ENCODE peak calls at places on chromosomes 6 and 20, in six cellular contexts. F is cardiac muscle cell; U is body of pancreas; A is ovary; V is H9; J is CD4-positive, alpha-beta T cell. N is an unnamed sample.
A peak's percentile ranks its signal among the peaks of the same experiment; 100 is the strongest.

GRCh38 chr6:23179994-23180393 is 610.6 kb downstream of the HDGFL1 start:
- DNase-seq in A (no peak), V (no peak), U (no peak), J (no peak), F (no peak), N (no peak)

GRCh38 chr6:106961136-106961535 is 13.4 kb downstream of the CD24 start:
- DNase-seq in J (no peak), A (no peak), U (no peak), F (no peak), V (no peak), N (no peak)

GRCh38 chr6:143270026-143270425 is 180.5 kb downstream of the ADAT2 start:
- DNase-seq in V (no peak), J (no peak), U (no peak), A (no peak), F (peak; percentile 62), N (no peak)

GRCh38 chr6:82976179-82976578 is 89.5 kb downstream of the UBE3D start:
- DNase-seq in A (no peak), F (no peak), V (no peak), J (no peak), U (no peak), N (no peak)

GRCh38 chr6:147099974-147100373 is 104.2 kb upstream of the STXBP5 start:
- DNase-seq in V (no peak), U (no peak), J (no peak), F (peak; percentile 76), A (no peak), N (no peak)

GRCh38 chr20:19265646-19266374 is 53.4 kb downstream of the SLC24A3 start:
- DNase-seq in V (peak; percentile 87), J (no peak), A (no peak), F (no peak), U (no peak), N (no peak)

GRCh38 chr20:34997171-34997570 is 41.5 kb downstream of the MYH7B start:
- DNase-seq in F (peak; percentile 63), V (peak; percentile 71), U (no peak), A (peak; percentile 72), J (no peak), N (no peak)

GRCh38 chr6:51842487-51843469 is 244.6 kb downstream of the PKHD1 start:
- DNase-seq in A (no peak), U (no peak), V (no peak), F (no peak), J (no peak), N (no peak)

GRCh38 chr6:161722394-161722793 is 448.5 kb upstream of the AGPAT4 start:
- DNase-seq in F (no peak), J (no peak), U (no peak), V (no peak), A (no peak), N (no peak)

GRCh38 chr6:10956776-10957175 is 69.9 kb downstream of the SYCP2L start:
- DNase-seq in F (no peak), V (no peak), U (no peak), A (no peak), J (no peak), N (no peak)

GRCh38 chr6:3805448-3806123 is 43.6 kb upstream of the FAM50B start:
- DNase-seq in F (peak; percentile 80), U (no peak), J (no peak), V (no peak), A (no peak), N (no peak)

GRCh38 chr6:43503443-43503842 is 6.7 kb downstream of the LRRC73 start:
- DNase-seq in F (no peak), J (no peak), A (no peak), V (no peak), U (no peak), N (no peak)

GRCh38 chr6:43506171-43506570 is 4.0 kb downstream of the LRRC73 start:
- DNase-seq in U (no peak), J (no peak), V (no peak), F (no peak), A (no peak), N (no peak)

GRCh38 chr6:43506667-43507471 is 3.3 kb downstream of the LRRC73 start:
- DNase-seq in U (peak; percentile 83), F (peak; percentile 89), A (peak; percentile 81), J (peak; percentile 72), V (peak; percentile 86), N (peak; percentile 85)

GRCh38 chr6:43504756-43505593 is 5.2 kb downstream of the LRRC73 start:
- DNase-seq in F (no peak), J (no peak), U (no peak), V (no peak), A (no peak), N (no peak)

GRCh38 chr6:43505718-43506117 is 4.4 kb downstream of the LRRC73 start:
- DNase-seq in F (no peak), V (no peak), A (no peak), U (no peak), J (no peak), N (no peak)
- H3K27ac ChIP-seq in F (no peak overlapping the region), V (no peak overlapping the region), A (no peak overlapping the region), U (no peak overlapping the region), J (no peak overlapping the region), N (no peak overlapping the region)

GRCh38 chr20:56094228-56094627 is 88.9 kb upstream of the CBLN4 start:
- DNase-seq in F (no peak), U (no peak), V (no peak), J (no peak), A (no peak), N (no peak)

GRCh38 chr20:56088381-56088780 is 83.1 kb upstream of the CBLN4 start:
- DNase-seq in J (no peak), F (no peak), V (no peak), U (no peak), A (no peak), N (no peak)

GRCh38 chr20:56091635-56092180 is 86.4 kb upstream of the CBLN4 start:
- DNase-seq in F (no peak), V (no peak), J (no peak), A (no peak), U (no peak), N (no peak)
- H3K9me3 ChIP-seq in F (no peaks in the 10 kb centered on the region), V (peaks cover 70% of the 10 kb centered on the region), J (peaks cover 18% of the 10 kb centered on the region), A (no peaks in the 10 kb centered on the region), U (no peaks in the 10 kb centered on the region), N (peaks cover 10% of the 10 kb centered on the region)

DNA sequence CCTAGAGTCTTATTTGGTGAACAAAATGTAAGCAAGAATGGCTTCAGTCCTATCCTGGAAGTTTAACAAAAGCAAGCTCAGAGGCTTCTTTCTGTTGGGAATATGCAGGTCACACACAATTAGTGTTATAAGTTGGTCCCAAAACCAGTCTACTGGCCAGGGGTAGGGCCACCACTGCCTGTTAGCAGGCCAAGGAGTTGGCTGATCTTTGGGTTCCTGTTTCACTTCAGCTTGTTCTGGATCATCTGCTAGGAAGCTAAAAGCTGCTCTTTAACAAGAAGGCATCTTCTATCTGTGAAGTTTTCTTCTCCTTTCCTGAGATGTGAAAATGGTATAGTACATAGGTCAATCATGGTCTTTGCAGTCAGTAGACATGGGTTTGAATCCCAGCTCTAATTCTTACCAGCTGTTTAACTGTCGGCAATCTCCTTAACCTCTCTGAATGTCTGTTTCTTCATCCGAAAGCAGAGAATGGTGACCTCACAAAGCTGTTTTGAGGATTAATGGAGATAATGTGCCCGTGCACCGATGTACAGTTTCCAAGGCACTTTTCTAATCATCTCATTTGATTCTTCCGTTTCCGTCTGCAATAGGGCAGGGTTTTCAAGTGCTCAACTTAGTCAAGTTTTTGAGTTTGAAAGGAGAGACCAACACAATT is 271.2 kb upstream of the TAB2 start:
- DNase-seq in U (no peak), F (no peak), A (no peak), V (no peak), J (no peak), N (no peak)
- H3K27ac ChIP-seq in U (no peak overlapping the region), F (no peak overlapping the region), A (no peak overlapping the region), V (no peak overlapping the region), J (no peak overlapping the region), N (no peak overlapping the region)

DNA sequence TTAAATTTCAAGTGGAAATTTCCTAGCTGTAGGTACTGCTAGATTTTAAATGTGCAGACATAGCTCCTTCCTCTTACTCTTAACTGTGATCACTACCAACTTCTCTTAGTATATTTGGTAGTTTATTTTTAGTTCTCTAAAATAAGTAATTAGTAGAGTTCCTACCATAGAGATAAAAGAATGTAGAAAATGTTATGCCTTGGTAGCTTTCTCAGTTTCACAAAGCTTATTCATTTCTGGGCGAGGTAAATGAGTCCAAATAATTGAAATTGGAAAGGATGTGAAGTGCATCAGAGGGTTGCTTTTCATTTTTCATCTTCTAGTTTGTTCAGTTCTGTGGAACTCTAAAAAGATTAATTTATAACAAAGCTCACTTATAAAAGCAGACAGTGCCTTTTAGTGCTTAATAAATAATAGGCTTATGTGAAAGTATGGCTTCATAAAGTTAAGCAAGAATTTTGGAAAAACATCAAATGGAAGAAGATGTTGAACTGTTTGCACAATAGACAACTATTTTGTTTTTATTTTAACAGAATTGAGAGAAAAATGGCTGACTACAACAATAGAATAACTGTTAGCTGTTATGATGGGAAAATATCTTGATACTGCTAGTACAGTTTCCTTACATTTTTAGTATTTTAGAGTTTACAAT is 303.7 kb downstream of the UTRN start:
- DNase-seq in J (no peak), F (peak; percentile 10), V (no peak), U (no peak), A (no peak), N (no peak)
- H3K9me3 ChIP-seq in J (no peaks in the 10 kb centered on the region), F (no peaks in the 10 kb centered on the region), V (no peaks in the 10 kb centered on the region), U (no peaks in the 10 kb centered on the region), A (no peaks in the 10 kb centered on the region), N (no peaks in the 10 kb centered on the region)

GRCh38 chr20:50735813-50736212 is 4.4 kb downstream of the PARD6B start:
- DNase-seq in J (no peak), V (no peak), A (no peak), F (no peak), U (no peak), N (no peak)
- H3K27ac ChIP-seq in J (no peak overlapping the region), V (no peak overlapping the region), A (no peak overlapping the region), F (peak overlapping the region; percentile 11), U (no peak overlapping the region), N (no peak overlapping the region)

GRCh38 chr6:68141190-68141589 is 493.9 kb upstream of the ADGRB3 start:
- DNase-seq in V (no peak), A (no peak), J (no peak), F (no peak), U (no peak), N (no peak)
- H3K9me3 ChIP-seq in V (no peaks in the 10 kb centered on the region), A (no peaks in the 10 kb centered on the region), J (no peaks in the 10 kb centered on the region), F (no peaks in the 10 kb centered on the region), U (no peaks in the 10 kb centered on the region), N (no peaks in the 10 kb centered on the region)

GRCh38 chr6:152057832-152058498 is 250.5 kb downstream of the ESR1 start:
- DNase-seq in J (no peak), A (no peak), U (no peak), V (no peak), F (no peak), N (no peak)
- H3K27ac ChIP-seq in J (no peak overlapping the region), A (no peak overlapping the region), U (no peak overlapping the region), V (no peak overlapping the region), F (no peak overlapping the region), N (no peak overlapping the region)

GRCh38 chr20:25860531-25861150 is 164.0 kb upstream of the ZNF337 start:
- DNase-seq in J (no peak), V (no peak), U (no peak), A (no peak), F (no peak), N (no peak)

GRCh38 chr20:25856256-25856884 is 159.7 kb upstream of the ZNF337 start:
- DNase-seq in U (no peak), A (no peak), V (no peak), J (no peak), F (no peak), N (no peak)

GRCh38 chr20:25863536-25864325 is 167.1 kb upstream of the ZNF337 start:
- DNase-seq in V (peak; percentile 60), F (peak; percentile 26), J (no peak), U (no peak), A (no peak), N (peak; percentile 57)

GRCh38 chr20:25858495-25859425 is 162.1 kb upstream of the ZNF337 start:
- DNase-seq in A (no peak), U (no peak), V (no peak), J (no peak), F (no peak), N (no peak)

GRCh38 chr20:25859649-25860530 is 163.2 kb upstream of the ZNF337 start:
- DNase-seq in J (peak; percentile 70), V (peak; percentile 73), F (peak; percentile 68), A (peak; percentile 68), U (peak; percentile 86), N (peak; percentile 81)
- H3K9me3 ChIP-seq in J (no peaks in the 10 kb centered on the region), V (no peaks in the 10 kb centered on the region), F (no peaks in the 10 kb centered on the region), A (no peaks in the 10 kb centered on the region), U (no peaks in the 10 kb centered on the region), N (no peaks in the 10 kb centered on the region)

N was measured in right atrium auricular region.